ENCODE peak calls at places on chromosomes 1 and 21, in five cellular contexts. One of them, this sample, is unnamed.

GRCh38 chr1:33120436-33121231 is 39.7 kb downstream of the AZIN2 start:
- DNase-seq in GM13976: peak; percentile 68
- DNase-seq in HFF-Myc: no peak
- DNase-seq in astrocyte of the spinal cord: no peak
- DNase-seq in endothelial cell: no peak
- DNase-seq in this sample: no peak

GRCh38 chr1:172254521-172255222 is 165.8 kb upstream of the C1orf105 start:
- DNase-seq in GM13976: no peak
- DNase-seq in HFF-Myc: peak; percentile 56
- DNase-seq in astrocyte of the spinal cord: peak; percentile 95
- DNase-seq in endothelial cell: no peak
- DNase-seq in this sample: no peak

GRCh38 chr1:227447531-227447990 is 115.8 kb upstream of the ZNF678 start:
- DNase-seq in GM13976: no peak
- DNase-seq in HFF-Myc: no peak
- DNase-seq in astrocyte of the spinal cord: no peak
- DNase-seq in endothelial cell: peak; percentile 66
- DNase-seq in this sample: no peak

GRCh38 chr1:223707270-223708000 is 4.9 kb upstream of the CAPN2 start:
- DNase-seq in GM13976: no peak
- DNase-seq in HFF-Myc: peak; percentile 96
- DNase-seq in astrocyte of the spinal cord: peak; percentile 98
- DNase-seq in endothelial cell: no peak
- DNase-seq in this sample: no peak

GRCh38 chr1:248681651-248682050 is 20.9 kb downstream of the OR14I1 start:
- DNase-seq in GM13976: no peak
- DNase-seq in HFF-Myc: no peak
- DNase-seq in astrocyte of the spinal cord: no peak
- DNase-seq in endothelial cell: no peak
- DNase-seq in this sample: no peak

GRCh38 chr1:39105841-39106765 is 80.0 kb downstream of the NDUFS5 start:
- DNase-seq in GM13976: no peak
- DNase-seq in HFF-Myc: no peak
- DNase-seq in astrocyte of the spinal cord: peak; percentile 51
- DNase-seq in endothelial cell: peak; percentile 32
- DNase-seq in this sample: peak; percentile 63

GRCh38 chr1:30313584-30313983 is 409.8 kb downstream of the MATN1 start:
- DNase-seq in GM13976: no peak
- DNase-seq in HFF-Myc: no peak
- DNase-seq in astrocyte of the spinal cord: no peak
- DNase-seq in endothelial cell: no peak
- DNase-seq in this sample: no peak

GRCh38 chr1:167440345-167440744 is 78.0 kb downstream of the CD247 start:
- DNase-seq in GM13976: no peak
- DNase-seq in HFF-Myc: no peak
- DNase-seq in astrocyte of the spinal cord: no peak
- DNase-seq in endothelial cell: no peak
- DNase-seq in this sample: no peak

GRCh38 chr1:181910905-181911304 is 150.6 kb downstream of the ZNF648 start:
- DNase-seq in GM13976: no peak
- DNase-seq in HFF-Myc: no peak
- DNase-seq in astrocyte of the spinal cord: no peak
- DNase-seq in endothelial cell: no peak
- DNase-seq in this sample: no peak

GRCh38 chr1:29233693-29234092 is 2.6 kb upstream of the PTPRU start:
- DNase-seq in GM13976: no peak
- DNase-seq in HFF-Myc: no peak
- DNase-seq in astrocyte of the spinal cord: no peak
- DNase-seq in endothelial cell: no peak
- DNase-seq in this sample: no peak

GRCh38 chr1:3530931-3531818 is 76.7 kb downstream of the ARHGEF16 start:
- DNase-seq in GM13976: no peak
- DNase-seq in HFF-Myc: peak; percentile 24
- DNase-seq in astrocyte of the spinal cord: peak; percentile 33
- DNase-seq in endothelial cell: peak; percentile 70
- DNase-seq in this sample: peak; percentile 74

GRCh38 chr1:67134692-67135091 is at the start of gene C1orf141:
- DNase-seq in GM13976: peak; percentile 25
- DNase-seq in HFF-Myc: no peak
- DNase-seq in astrocyte of the spinal cord: peak; percentile 39
- DNase-seq in endothelial cell: peak; percentile 39
- DNase-seq in this sample: no peak

GRCh38 chr1:91844862-91845528 is 41.0 kb downstream of the TGFBR3 start:
- DNase-seq in GM13976: no peak
- DNase-seq in HFF-Myc: peak; percentile 75
- DNase-seq in astrocyte of the spinal cord: peak; percentile 80
- DNase-seq in endothelial cell: no peak
- DNase-seq in this sample: no peak

GRCh38 chr1:234310460-234310817 is 62.8 kb upstream of the COA6 start:
- DNase-seq in GM13976: no peak
- DNase-seq in HFF-Myc: no peak
- DNase-seq in astrocyte of the spinal cord: no peak
- DNase-seq in endothelial cell: no peak
- DNase-seq in this sample: no peak

GRCh38 chr21:17352937-17353655 is 159.7 kb upstream of the CXADR start:
- DNase-seq in GM13976: no peak
- DNase-seq in HFF-Myc: no peak
- DNase-seq in astrocyte of the spinal cord: no peak
- DNase-seq in endothelial cell: no peak
- DNase-seq in this sample: no peak

GRCh38 chr1:155940531-155940992 is 876 bp upstream of the RXFP4 start:
- DNase-seq in GM13976: no peak
- DNase-seq in HFF-Myc: peak; percentile 47
- DNase-seq in astrocyte of the spinal cord: peak; percentile 62
- DNase-seq in endothelial cell: peak; percentile 48
- DNase-seq in this sample: no peak

GRCh38 chr1:117015701-117016100 is 14.1 kb downstream of the CD101 start:
- DNase-seq in GM13976: no peak
- DNase-seq in HFF-Myc: no peak
- DNase-seq in astrocyte of the spinal cord: no peak
- DNase-seq in endothelial cell: no peak
- DNase-seq in this sample: no peak

GRCh38 chr1:5822266-5822665 is 170.0 kb downstream of the NPHP4 start:
- DNase-seq in GM13976: no peak
- DNase-seq in HFF-Myc: no peak
- DNase-seq in astrocyte of the spinal cord: no peak
- DNase-seq in endothelial cell: no peak
- DNase-seq in this sample: no peak

GRCh38 chr1:164895026-164895907 is 336.3 kb downstream of the PBX1 start:
- DNase-seq in GM13976: no peak
- DNase-seq in HFF-Myc: no peak
- DNase-seq in astrocyte of the spinal cord: no peak
- DNase-seq in endothelial cell: no peak
- DNase-seq in this sample: no peak

GRCh38 chr1:54348700-54349021 is 57.5 kb downstream of the SSBP3 start:
- DNase-seq in GM13976: no peak
- DNase-seq in HFF-Myc: no peak
- DNase-seq in astrocyte of the spinal cord: no peak
- DNase-seq in endothelial cell: no peak
- DNase-seq in this sample: no peak

GRCh38 chr1:7302873-7303272 is 468.2 kb upstream of the VAMP3 start:
- DNase-seq in GM13976: no peak
- DNase-seq in HFF-Myc: no peak
- DNase-seq in astrocyte of the spinal cord: no peak
- DNase-seq in endothelial cell: no peak
- DNase-seq in this sample: no peak

GRCh38 chr1:234722904-234723588 is 113.1 kb upstream of the IRF2BP2 start:
- DNase-seq in GM13976: no peak
- DNase-seq in HFF-Myc: no peak
- DNase-seq in astrocyte of the spinal cord: peak; percentile 94
- DNase-seq in endothelial cell: no peak
- DNase-seq in this sample: no peak

GRCh38 chr1:33562563-33562962 is 90.1 kb downstream of the ZSCAN20 start:
- DNase-seq in GM13976: no peak
- DNase-seq in HFF-Myc: no peak
- DNase-seq in astrocyte of the spinal cord: no peak
- DNase-seq in endothelial cell: no peak
- DNase-seq in this sample: no peak

GRCh38 chr1:226649780-226650179 is 89.3 kb downstream of the ITPKB start:
- DNase-seq in GM13976: no peak
- DNase-seq in HFF-Myc: no peak
- DNase-seq in astrocyte of the spinal cord: no peak
- DNase-seq in endothelial cell: peak; percentile 42
- DNase-seq in this sample: no peak

GRCh38 chr1:87786218-87786617 is 457.5 kb downstream of the LMO4 start:
- DNase-seq in GM13976: no peak
- DNase-seq in HFF-Myc: no peak
- DNase-seq in astrocyte of the spinal cord: no peak
- DNase-seq in endothelial cell: no peak
- DNase-seq in this sample: no peak

DNA sequence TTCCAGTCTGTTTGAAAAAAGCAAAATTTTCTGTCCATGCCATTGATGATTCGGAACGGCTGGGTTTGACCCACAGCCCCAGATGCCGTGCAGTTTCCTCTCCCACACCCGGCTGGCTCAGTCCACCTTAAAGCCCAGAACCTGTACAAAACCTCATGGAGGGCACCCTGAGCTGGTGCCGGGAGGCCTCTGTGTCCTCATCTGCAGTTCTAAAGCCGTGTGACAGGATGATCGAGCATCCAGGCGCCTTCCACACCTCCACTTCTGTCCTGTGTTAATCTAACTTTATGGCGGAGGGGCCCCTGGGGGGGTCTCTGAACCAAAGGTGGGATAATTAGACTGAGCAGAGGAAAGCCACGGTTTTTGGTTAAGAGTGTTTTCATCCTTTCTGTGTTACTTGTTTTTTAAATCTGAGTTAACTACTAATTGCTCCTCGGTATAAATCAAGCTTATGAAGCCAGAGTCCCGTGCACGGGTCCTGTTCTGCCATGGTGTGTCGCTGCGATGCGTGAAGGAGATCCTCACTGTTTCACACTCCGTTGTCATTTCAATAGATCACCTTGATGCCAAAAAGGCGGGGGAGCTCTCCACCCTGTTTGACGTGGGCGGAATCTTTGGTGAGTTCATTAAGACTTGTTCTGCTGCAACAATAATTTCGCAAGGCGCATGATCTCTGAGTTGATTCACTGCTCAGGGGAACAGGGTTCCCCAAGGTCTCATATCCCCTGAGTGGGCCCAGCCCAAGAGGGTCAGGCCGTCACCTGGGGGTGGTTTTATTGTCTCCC is 49.8 kb downstream of the SLC37A1 start:
- DNase-seq in GM13976: no peak
- DNase-seq in HFF-Myc: no peak
- DNase-seq in astrocyte of the spinal cord: no peak
- DNase-seq in endothelial cell: no peak
- DNase-seq in this sample: no peak
- TF ChIP-seq CTCF in GM13976: no peak
- TF ChIP-seq CTCF in HFF-Myc: no peak
- TF ChIP-seq CTCF in astrocyte of the spinal cord: no peak
- TF ChIP-seq CTCF in endothelial cell: no peak
- TF ChIP-seq CTCF in this sample: no peak

GRCh38 chr1:55609630-55610029 is 394.5 kb upstream of the USP24 start:
- DNase-seq in GM13976: no peak
- DNase-seq in HFF-Myc: no peak
- DNase-seq in astrocyte of the spinal cord: no peak
- DNase-seq in endothelial cell: no peak
- DNase-seq in this sample: no peak
- TF ChIP-seq CTCF in GM13976: no peak
- TF ChIP-seq CTCF in HFF-Myc: no peak
- TF ChIP-seq CTCF in astrocyte of the spinal cord: no peak
- TF ChIP-seq CTCF in endothelial cell: no peak
- TF ChIP-seq CTCF in this sample: no peak

DNA sequence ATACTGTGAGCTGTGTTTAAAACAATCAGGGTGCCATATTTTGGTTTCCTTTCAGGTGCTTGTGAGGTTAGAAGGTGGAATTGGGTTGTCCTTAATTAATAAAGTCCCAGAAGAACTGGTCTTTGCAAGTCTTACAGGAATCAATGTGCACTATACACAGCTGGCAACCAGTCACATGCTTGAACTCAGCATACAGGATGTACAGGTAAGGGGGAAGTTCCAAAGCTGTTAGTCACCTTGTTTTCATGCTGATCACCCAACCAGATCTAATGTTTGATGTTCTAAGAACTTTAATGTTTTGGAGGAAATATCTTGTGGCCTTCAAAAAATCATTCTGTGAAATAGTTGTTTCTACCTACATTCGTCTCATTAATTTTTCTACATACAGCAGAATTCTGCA is 156.3 kb downstream of the VPS13D start:
- DNase-seq in GM13976: no peak
- DNase-seq in HFF-Myc: no peak
- DNase-seq in astrocyte of the spinal cord: no peak
- DNase-seq in endothelial cell: no peak
- DNase-seq in this sample: no peak
- TF ChIP-seq CTCF in GM13976: no peak
- TF ChIP-seq CTCF in HFF-Myc: no peak
- TF ChIP-seq CTCF in astrocyte of the spinal cord: no peak
- TF ChIP-seq CTCF in endothelial cell: no peak
- TF ChIP-seq CTCF in this sample: no peak

GRCh38 chr1:196355206-196355786 is 252.9 kb downstream of the KCNT2 start:
- DNase-seq in GM13976: no peak
- DNase-seq in HFF-Myc: no peak
- DNase-seq in astrocyte of the spinal cord: peak; percentile 50
- DNase-seq in endothelial cell: peak; percentile 8
- DNase-seq in this sample: no peak
- TF ChIP-seq CTCF in GM13976: no peak
- TF ChIP-seq CTCF in HFF-Myc: peak; percentile 31
- TF ChIP-seq CTCF in astrocyte of the spinal cord: peak; percentile 60
- TF ChIP-seq CTCF in endothelial cell: peak; percentile 88
- TF ChIP-seq CTCF in this sample: peak; percentile 42

GRCh38 chr1:72623299-72623708 is 341.0 kb upstream of the NEGR1 start:
- DNase-seq in GM13976: peak; percentile 22
- DNase-seq in HFF-Myc: peak; percentile 16
- DNase-seq in astrocyte of the spinal cord: peak; percentile 75
- DNase-seq in endothelial cell: peak; percentile 13
- DNase-seq in this sample: no peak
- TF ChIP-seq CTCF in GM13976: peak; percentile 40
- TF ChIP-seq CTCF in HFF-Myc: peak; percentile 61
- TF ChIP-seq CTCF in astrocyte of the spinal cord: peak; percentile 71
- TF ChIP-seq CTCF in endothelial cell: peak; percentile 47
- TF ChIP-seq CTCF in this sample: peak; percentile 27

DNA sequence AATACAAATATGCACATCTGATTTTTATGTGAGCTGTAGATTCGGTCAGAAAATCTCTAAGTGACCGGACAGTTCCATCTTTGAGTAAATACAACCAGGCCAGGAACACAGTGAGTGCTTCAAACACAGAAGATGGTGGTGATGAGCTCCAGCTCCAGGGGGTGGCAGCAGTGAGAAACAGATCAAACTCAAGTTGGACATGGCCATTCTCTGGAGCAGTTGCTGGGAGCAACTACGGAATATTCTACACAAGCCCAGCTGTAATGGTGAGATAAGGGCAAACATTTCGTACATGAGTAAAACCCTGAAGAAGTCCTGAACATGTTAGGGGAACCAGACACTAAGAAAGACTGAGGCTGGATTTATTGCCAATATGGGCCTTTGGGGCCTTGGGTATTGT is 100.7 kb downstream of the BARHL2 start:
- DNase-seq in GM13976: no peak
- DNase-seq in HFF-Myc: no peak
- DNase-seq in astrocyte of the spinal cord: no peak
- DNase-seq in endothelial cell: peak; percentile 60
- DNase-seq in this sample: no peak
- TF ChIP-seq CTCF in GM13976: no peak
- TF ChIP-seq CTCF in HFF-Myc: no peak
- TF ChIP-seq CTCF in astrocyte of the spinal cord: no peak
- TF ChIP-seq CTCF in endothelial cell: peak; percentile 47
- TF ChIP-seq CTCF in this sample: no peak

GRCh38 chr1:151189638-151190445 is at the start of gene VPS72:
- DNase-seq in GM13976: peak; percentile 93
- DNase-seq in HFF-Myc: peak; percentile 77
- DNase-seq in astrocyte of the spinal cord: peak; percentile 90
- DNase-seq in endothelial cell: peak; percentile 74
- DNase-seq in this sample: peak; percentile 74
- TF ChIP-seq CTCF in GM13976: no peak
- TF ChIP-seq CTCF in HFF-Myc: no peak
- TF ChIP-seq CTCF in astrocyte of the spinal cord: no peak
- TF ChIP-seq CTCF in endothelial cell: no peak
- TF ChIP-seq CTCF in this sample: no peak